ENCODE peak calls at places on chromosomes 5 and 9, in four cellular contexts. R, H, G and S are unnamed samples.
A peak's percentile ranks its signal among the peaks of the same experiment; 100 is the strongest.

GRCh38 chr5:169003721-169004481 is 297.0 kb downstream of the SLIT3 start:
- DNase-seq in G (no peak), R (no peak), H (no peak), S (no peak)

GRCh38 chr9:111232997-111233790 is 96.8 kb downstream of the OR2K2 start:
- DNase-seq in R (no peak), G (no peak), H (no peak), S (no peak)

GRCh38 chr5:125549322-125549871 is 803.0 kb upstream of the ZNF608 start:
- DNase-seq in R (peak; percentile 23), G (no peak), H (no peak), S (no peak)

GRCh38 chr9:1879501-1879900 is 135.6 kb upstream of the SMARCA2 start:
- DNase-seq in R (no peak), H (no peak), G (peak; percentile 89), S (no peak)

GRCh38 chr5:665956-666711 is 27.0 kb downstream of the TPPP start:
- DNase-seq in G (no peak), R (no peak), H (no peak), S (no peak)

GRCh38 chr5:128536861-128537305 is 1.2 kb downstream of the FBN2 start:
- DNase-seq in R (peak; percentile 30), H (no peak), G (no peak), S (no peak)

GRCh38 chr9:131013771-131014676 is 5.0 kb downstream of the LAMC3 start:
- DNase-seq in G (no peak), R (no peak), H (no peak), S (no peak)

GRCh38 chr5:113274836-113275414 is 159.9 kb downstream of the TSSK1B start:
- DNase-seq in H (no peak), R (no peak), G (no peak), S (no peak)

GRCh38 chr5:41617843-41618515 is 107.6 kb upstream of the PLCXD3 start:
- DNase-seq in H (no peak), G (no peak), R (no peak), S (no peak)

GRCh38 chr5:157516626-157517325 is 56.8 kb downstream of the NIPAL4 start:
- DNase-seq in H (no peak), G (no peak), R (peak; percentile 96), S (no peak)

GRCh38 chr9:134618163-134618822 is 23.3 kb upstream of the COL5A1 start:
- DNase-seq in R (no peak), G (no peak), H (no peak), S (no peak)

GRCh38 chr9:99373912-99374311 is 151.8 kb downstream of the SEC61B start:
- DNase-seq in H (no peak), R (no peak), G (no peak), S (no peak)

GRCh38 chr5:75438722-75439121 is 72.7 kb downstream of the CERT1 start:
- DNase-seq in R (no peak), G (no peak), H (no peak), S (no peak)
- TF ChIP-seq CTCF in R (no peak), G (no peak), H (no peak), S (no peak)

DNA sequence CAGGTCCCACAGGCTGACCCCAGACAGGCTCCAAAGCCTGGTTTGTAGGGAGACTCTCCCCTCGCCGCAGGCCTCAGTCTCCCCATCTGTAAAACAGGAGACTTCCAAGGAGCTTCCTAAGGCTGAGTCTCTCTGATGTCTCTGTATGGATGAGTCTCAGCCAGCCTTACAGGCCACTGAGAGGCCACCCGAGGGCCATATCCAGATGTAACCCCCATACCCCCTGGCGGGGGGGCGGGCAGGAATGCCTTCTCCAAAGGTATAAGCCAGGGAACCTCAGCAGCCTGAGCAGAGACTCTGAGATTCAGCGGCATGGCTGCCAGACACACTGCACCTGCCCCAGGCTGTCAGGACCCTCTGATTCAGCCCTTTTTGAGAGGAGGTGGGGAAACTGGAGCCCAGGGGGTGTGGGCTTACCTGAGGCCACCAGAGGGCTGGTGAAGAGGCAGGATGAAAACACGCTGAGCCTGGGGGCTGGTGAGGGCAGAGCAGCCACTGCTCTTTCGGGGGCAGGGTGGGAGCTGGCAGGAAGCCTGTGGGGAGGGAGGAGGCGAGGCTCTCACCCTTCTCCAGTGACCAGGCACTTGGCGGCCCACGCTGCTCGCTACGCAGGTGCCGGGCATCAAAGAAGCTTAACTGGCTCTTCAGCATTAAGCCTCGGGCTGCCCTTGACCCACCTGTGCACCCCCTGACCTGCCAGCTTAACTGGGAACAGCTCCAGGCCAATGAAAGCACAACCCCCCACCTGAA is 5.5 kb upstream of the SUSD3 start:
- DNase-seq in R (no peak), H (no peak), G (no peak), S (no peak)
- TF ChIP-seq CTCF in R (no peak), H (no peak), G (no peak), S (no peak)

DNA sequence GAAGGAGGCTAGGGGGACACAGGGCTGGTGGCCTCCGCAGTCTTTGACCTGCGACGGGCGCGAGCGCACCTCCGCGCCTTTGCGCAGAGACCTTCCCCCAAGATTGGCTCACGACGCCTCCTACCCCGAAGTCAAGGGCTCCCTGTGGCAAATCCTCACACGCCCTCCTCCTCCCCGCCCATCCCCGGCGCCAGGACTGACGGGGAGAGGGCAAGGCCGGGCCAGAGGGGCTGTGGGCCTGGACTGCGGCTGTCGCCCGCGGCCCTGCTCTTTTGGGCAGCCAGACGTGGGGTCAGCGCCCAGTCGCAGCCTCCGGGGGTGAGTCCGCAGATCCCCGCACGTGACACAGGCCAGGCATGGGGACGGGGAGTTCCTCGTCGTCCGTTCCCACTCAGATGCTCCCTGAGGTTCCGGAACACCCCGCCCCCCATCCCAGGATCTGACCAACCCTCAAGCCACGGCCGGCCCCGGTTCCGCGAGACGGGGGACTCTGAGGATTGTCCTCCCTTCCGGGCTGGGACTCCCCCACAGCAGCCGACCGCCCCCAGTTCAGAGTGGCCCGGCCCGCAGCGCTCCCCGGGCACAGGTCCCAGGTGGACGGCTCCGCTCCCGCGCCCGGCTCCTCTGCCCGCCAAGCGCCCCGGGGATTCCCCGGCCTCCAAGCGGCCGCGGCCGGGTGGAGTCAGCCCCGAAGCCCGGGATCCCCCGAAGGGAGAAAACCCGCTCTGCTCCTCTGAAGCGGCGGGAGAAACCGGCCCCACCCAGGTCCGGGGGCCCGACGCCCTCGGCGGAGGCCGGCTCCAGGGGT is 534 bp upstream of the ANKRD33B start:
- DNase-seq in G (peak; percentile 75), R (peak; percentile 45), H (peak; percentile 16), S (peak; percentile 51)
- TF ChIP-seq CTCF in G (no peak), R (no peak), H (no peak), S (no peak)

GRCh38 chr5:163585206-163585605 is 79.8 kb downstream of the MAT2B start:
- DNase-seq in R (peak; percentile 95), G (no peak), H (no peak), S (no peak)

GRCh38 chr5:163586431-163587033 is 81.1 kb downstream of the MAT2B start:
- DNase-seq in R (no peak), H (no peak), G (no peak), S (no peak)
- TF ChIP-seq CTCF in R (no peak), H (no peak), G (no peak), S (no peak)

GRCh38 chr9:95938724-95939123 is 63.2 kb downstream of the ERCC6L2 start:
- DNase-seq in G (no peak), R (no peak), H (no peak), S (no peak)
- TF ChIP-seq CTCF in G (no peak), R (no peak), H (no peak), S (no peak)